ENCODE peak calls at places on chromosomes 12 and 14, in six cellular contexts. H is IMR-90; U is CD4-positive, alpha-beta memory T cell; N is stomach; B is gastrocnemius medialis; K is HCT116. C is an unnamed sample. For H3K4me1, the result is how much of the 10 kb centered on the place peaks cover.

GRCh38 chr14:29584992-29585391 is 342.7 kb downstream of the PRKD1 start:
- DNase-seq in B (no peak), U (no peak), H (peak), K (no peak), N (no peak), C (no peak)

GRCh38 chr14:81662570-81663161 is 129.0 kb upstream of the SEL1L start:
- DNase-seq in B (no peak), U (no peak), K (no peak), H (no peak), N (no peak), C (no peak)

GRCh38 chr14:40674503-40674902 is 932.2 kb upstream of the LRFN5 start:
- DNase-seq in H (no peak), U (no peak), B (no peak), N (no peak), K (no peak), C (no peak)

GRCh38 chr14:34496679-34497513 is 34.9 kb upstream of the SPTSSA start:
- DNase-seq in H (peak), U (no peak), K (peak), B (peak), N (peak), C (peak)

GRCh38 chr12:27462151-27462694 is 15.7 kb downstream of the SMCO2 start:
- DNase-seq in K (no peak), H (peak), N (no peak), B (no peak), U (no peak), C (no peak)

GRCh38 chr12:47079894-47080724 is at the start of gene AMIGO2:
- DNase-seq in U (peak), K (no peak), H (peak), N (peak), B (no peak), C (peak)

GRCh38 chr12:92363295-92364146 is 217.9 kb upstream of the BTG1 start:
- DNase-seq in H (peak), N (no peak), B (peak), K (no peak), U (peak), C (no peak)

GRCh38 chr14:101201535-101202125 is 298.1 kb upstream of the RTL1 start:
- DNase-seq in U (no peak), H (no peak), K (no peak), B (no peak), N (peak), C (peak)

GRCh38 chr12:105804591-105805265 is 334.0 kb downstream of the NUAK1 start:
- DNase-seq in B (no peak), N (no peak), U (no peak), H (no peak), K (no peak), C (no peak)

GRCh38 chr12:128662106-128662505 is 161.7 kb downstream of the SLC15A4 start:
- DNase-seq in B (no peak), U (no peak), N (no peak), K (no peak), H (no peak), C (no peak)

GRCh38 chr14:89965839-89966238 is 10.1 kb downstream of the TDP1 start:
- DNase-seq in B (no peak), H (peak), U (no peak), K (no peak), N (no peak), C (no peak)

GRCh38 chr14:38839743-38840375 is 263.2 kb downstream of the SEC23A start:
- DNase-seq in H (no peak), K (no peak), B (no peak), U (no peak), N (no peak), C (no peak)

GRCh38 chr12:111942557-111942956 is 70.4 kb downstream of the TMEM116 start:
- DNase-seq in B (no peak), N (peak), U (no peak), H (peak), K (no peak), C (no peak)

GRCh38 chr12:98594050-98594853 is 766 bp downstream of the SLC25A3 start:
- DNase-seq in H (no peak), N (peak), K (no peak), B (peak), U (no peak), C (peak)

GRCh38 chr12:100753837-100754236 is 40.7 kb upstream of the ANO4 start:
- DNase-seq in K (no peak), H (peak), B (no peak), N (no peak), U (no peak), C (no peak)

GRCh38 chr14:21149641-21150367 is 6.1 kb downstream of the OR5AU1 start:
- DNase-seq in H (no peak), U (no peak), N (no peak), B (no peak), K (no peak), C (no peak)

GRCh38 chr12:2382391-2383155 is 329.8 kb downstream of the CACNA1C start:
- DNase-seq in H (peak), N (no peak), U (no peak), K (no peak), B (no peak), C (no peak)

GRCh38 chr14:55249423-55249822 is 21.8 kb upstream of the FBXO34 start:
- DNase-seq in B (no peak), U (no peak), K (no peak), N (no peak), H (peak), C (no peak)

DNA sequence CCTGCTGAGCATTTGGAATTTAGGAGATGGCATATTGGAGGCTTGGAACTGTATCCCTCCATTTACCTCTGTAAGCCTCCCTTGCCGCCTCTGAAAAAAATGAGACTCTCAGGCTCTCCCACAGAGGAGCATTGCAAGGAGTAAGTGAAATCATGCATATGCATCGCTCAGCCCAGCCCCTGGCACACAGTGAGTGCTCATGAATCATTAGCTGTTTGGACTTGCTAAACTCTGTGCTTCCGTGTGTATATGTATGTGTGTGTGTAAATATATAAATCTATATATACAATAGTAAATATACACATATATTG is 17.1 kb upstream of the TBX3 start:
- DNase-seq in U (no peak), H (no peak), N (no peak), B (no peak), K (no peak), C (no peak)
- H3K4me3 ChIP-seq in U (no peak), H (no peak), N (no peak), B (no peak), K (no peak), C (no peak)

GRCh38 chr12:4225571-4225970 is 48.0 kb upstream of the CCND2 start:
- DNase-seq in B (no peak), N (no peak), H (no peak), K (no peak), U (no peak), C (no peak)

GRCh38 chr12:4228122-4228580 is 45.4 kb upstream of the CCND2 start:
- DNase-seq in B (no peak), N (no peak), K (no peak), H (no peak), U (no peak), C (no peak)

GRCh38 chr12:4227046-4227445 is 46.5 kb upstream of the CCND2 start:
- DNase-seq in N (no peak), K (no peak), H (no peak), U (no peak), B (no peak), C (no peak)

DNA sequence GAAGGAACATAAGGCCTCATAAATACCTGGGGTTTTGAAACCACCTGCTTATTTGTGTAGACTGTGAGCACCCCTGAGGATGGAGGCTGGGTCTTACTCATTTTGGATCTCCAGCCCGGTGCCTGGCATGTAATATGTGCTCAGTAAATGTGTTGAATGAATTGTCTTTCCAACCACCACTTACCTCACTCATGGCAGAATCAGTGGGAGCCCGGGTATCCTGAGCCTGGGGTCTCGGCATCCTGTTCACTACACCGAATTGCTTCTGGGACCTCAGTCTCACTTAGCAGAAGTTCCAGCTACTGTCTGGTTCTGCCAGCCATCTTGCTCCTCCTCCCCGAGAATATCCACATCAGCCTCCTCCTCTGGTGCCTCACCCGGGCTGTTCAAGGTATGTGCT is 43.0 kb upstream of the CCND2 start:
- DNase-seq in H (no peak), K (no peak), N (no peak), B (no peak), U (no peak), C (no peak)
- H3K4me1 ChIP-seq in H (under half), K (under half), N (under half), B (under half), U (under half), C (under half)

GRCh38 chr14:23056257-23056955 is 914 bp downstream of the CDH24 start:
- DNase-seq in H (peak), U (peak), K (peak), N (peak), B (peak), C (peak)
- H3K4me3 ChIP-seq in H (peak), U (no peak), K (peak), N (peak), B (peak), C (peak)

GRCh38 chr12:53219956-53220856 is 11.8 kb downstream of the RARG start:
- DNase-seq in K (peak), N (peak), B (no peak), U (peak), H (peak), C (peak)
- H3K4me1 ChIP-seq in K (half or more), N (half or more), B (half or more), U (half or more), H (under half), C (under half)